ENCODE peak calls at places on chromosomes 11 and 22, in five cellular contexts. F is HepG2, E is HCT116, J is upper lobe of left lung, R is right lobe of liver. X is an unnamed sample. For H3K9me3, the result is how much of the 10 kb centered on the place peaks cover.

GRCh38 chr11:17631702-17632365 is 84.8 kb downstream of the OTOG start:
- ATAC-seq in R (no peak), E (peak), J (no peak), F (peak), X (no peak)

GRCh38 chr11:74007691-74008372 is 1.1 kb downstream of the UCP3 start:
- ATAC-seq in F (no peak), J (no peak), E (no peak), R (no peak), X (no peak)

GRCh38 chr11:89491141-89491690 is at the start of gene NOX4:
- ATAC-seq in J (peak), R (peak), F (peak), E (no peak), X (peak)

GRCh38 chr11:122202161-122202950 is 86.3 kb upstream of the BLID start:
- ATAC-seq in R (peak), F (peak), E (peak), J (peak), X (peak)

GRCh38 chr22:24592144-24592845 is 578 bp downstream of the LRRC75B start:
- ATAC-seq in E (peak), J (peak), F (no peak), R (no peak), X (peak)

GRCh38 chr22:43858156-43858895 is 4.0 kb downstream of the SULT4A1 start:
- ATAC-seq in E (no peak), J (no peak), R (no peak), F (no peak), X (no peak)

GRCh38 chr11:69636512-69636866 is 4.5 kb upstream of the CCND1 start:
- ATAC-seq in E (peak), R (peak), J (peak), F (no peak), X (peak)

GRCh38 chr11:1460396-1460795 is 26.2 kb downstream of the MOB2 start:
- ATAC-seq in F (no peak), R (no peak), J (peak), E (no peak), X (peak)

GRCh38 chr11:58674609-58675008 is 52.1 kb downstream of the CNTF start:
- ATAC-seq in R (peak), E (no peak), F (no peak), J (no peak), X (no peak)

GRCh38 chr22:42172385-42173172 is 42.0 kb upstream of the CYP2D6 start:
- ATAC-seq in J (peak), R (peak), E (no peak), F (peak), X (no peak)

GRCh38 chr11:119940401-119940976 is 197.4 kb downstream of the TRIM29 start:
- ATAC-seq in R (no peak), F (no peak), E (no peak), J (no peak), X (no peak)

GRCh38 chr11:47495856-47496217 is 46.9 kb upstream of the RAPSN start:
- ATAC-seq in E (no peak), R (no peak), F (no peak), J (no peak), X (no peak)

GRCh38 chr22:39989633-39990032 is 5.1 kb upstream of the FAM83F start:
- ATAC-seq in J (no peak), R (no peak), F (no peak), E (no peak), X (no peak)

GRCh38 chr11:78397398-78397797 is 20.2 kb downstream of the GAB2 start:
- ATAC-seq in R (peak), E (no peak), F (no peak), J (peak), X (no peak)

GRCh38 chr11:130439160-130439519 is 9.3 kb upstream of the ADAMTS15 start:
- ATAC-seq in J (no peak), F (no peak), R (no peak), E (no peak), X (no peak)

GRCh38 chr11:115396533-115396932 is 107.7 kb downstream of the CADM1 start:
- ATAC-seq in J (no peak), R (no peak), F (no peak), E (no peak), X (no peak)

GRCh38 chr11:27658535-27659236 is 41.6 kb downstream of the BDNF start:
- ATAC-seq in E (no peak), R (no peak), J (no peak), F (no peak), X (no peak)

GRCh38 chr11:5865826-5866225 is 8.3 kb upstream of the OR52E8 start:
- ATAC-seq in R (no peak), J (no peak), E (no peak), F (no peak), X (no peak)

GRCh38 chr11:110565344-110565684 is 135.6 kb downstream of the FDX1 start:
- ATAC-seq in F (peak), R (no peak), E (peak), J (peak), X (no peak)

GRCh38 chr11:95556342-95557151 is 233.0 kb downstream of the FAM76B start:
- ATAC-seq in J (no peak), F (no peak), R (no peak), E (no peak), X (no peak)

DNA sequence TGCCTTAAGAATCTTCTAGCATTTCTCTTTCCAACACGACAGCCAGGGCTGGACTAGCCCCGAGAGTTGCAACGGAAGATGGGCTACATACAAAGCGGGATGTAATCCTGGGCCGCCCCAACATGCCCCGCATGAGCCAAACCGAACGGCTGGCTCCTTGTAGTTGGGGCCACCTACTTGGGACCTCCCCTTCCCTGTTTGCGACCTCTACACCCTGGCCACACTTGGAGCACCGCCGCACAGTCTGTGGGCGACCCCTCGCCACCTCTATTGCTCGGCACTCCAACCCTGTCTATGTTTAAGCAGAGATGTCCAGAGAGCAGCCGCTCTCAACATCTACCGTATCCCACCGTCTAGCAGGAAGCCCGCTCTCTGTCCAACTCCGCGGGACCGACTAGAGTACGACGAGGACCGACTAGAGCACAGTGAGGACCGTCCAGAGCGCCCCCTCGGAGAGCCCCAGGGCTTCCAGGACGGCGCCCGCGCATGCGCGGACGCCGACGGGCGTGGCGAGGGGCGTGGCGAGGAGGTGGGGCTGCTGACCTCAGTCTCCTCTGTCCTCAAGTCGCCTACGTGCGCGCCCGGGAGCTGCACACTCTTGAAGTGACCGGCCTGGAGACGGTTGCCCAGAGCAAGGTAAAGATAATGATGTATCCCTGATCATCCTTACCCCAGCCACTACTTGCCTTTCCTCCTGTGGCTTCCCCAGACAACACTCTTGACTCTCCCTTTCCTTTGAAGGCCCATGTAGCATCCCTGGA is 32.3 kb downstream of the NEAT1 start:
- ATAC-seq in E (peak), R (peak), F (peak), J (peak), X (peak)
- TF ChIP-seq POLR2A in E (peak), R (peak), F (peak), J (no peak), X (peak)

DNA sequence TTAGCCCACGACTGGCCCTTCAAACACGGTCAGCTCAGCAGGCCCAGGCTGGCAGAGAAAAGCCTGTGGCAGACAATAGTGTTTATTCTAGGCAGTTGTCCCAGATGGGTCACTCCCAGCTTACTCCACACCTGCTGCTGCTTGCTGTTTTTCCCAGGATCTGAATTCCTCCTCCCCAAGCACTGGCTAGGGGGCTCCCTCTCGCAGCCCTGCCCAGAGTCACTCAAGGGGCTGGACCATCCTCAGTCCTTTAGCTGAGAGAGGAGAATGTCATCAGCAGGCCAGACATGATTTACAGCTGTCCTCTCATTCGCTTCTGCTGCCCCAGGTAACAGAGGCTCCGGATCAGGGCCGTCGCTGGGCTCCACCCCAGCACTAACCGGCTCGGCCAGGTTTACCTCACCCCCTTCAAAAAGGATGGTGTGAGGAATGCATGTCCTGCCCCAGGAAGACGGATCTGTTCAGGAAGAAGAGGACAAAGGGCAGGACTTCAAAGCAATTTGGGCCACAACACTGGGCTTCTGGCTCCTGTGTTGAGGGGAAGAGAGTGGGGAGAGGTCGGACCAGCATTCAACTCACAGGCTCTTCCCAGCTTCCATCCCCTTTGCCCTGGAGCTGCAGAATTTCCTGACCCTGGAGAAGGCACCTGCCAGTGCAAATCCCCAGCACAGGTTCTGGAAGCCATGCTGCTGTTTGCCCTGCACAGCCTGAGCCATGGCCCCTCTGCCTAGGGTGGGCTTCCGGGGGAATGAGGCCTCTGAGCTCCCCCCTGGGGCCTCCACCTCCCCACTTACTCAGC is 59.7 kb upstream of the BARX2 start:
- ATAC-seq in R (peak), E (peak), J (peak), F (peak), X (no peak)
- H3K27ac ChIP-seq in R (no peak), E (no peak), J (peak), F (no peak), X (no peak)

GRCh38 chr11:132244871-132245557 is 874.6 kb downstream of the NTM start:
- ATAC-seq in F (no peak), J (no peak), R (no peak), E (no peak), X (no peak)
- H3K9me3 ChIP-seq in F (under half), J (under half), R (under half), E (under half), X (under half)

GRCh38 chr11:62706841-62707240 is 383 bp downstream of the BSCL2 start:
- ATAC-seq in E (no peak), J (no peak), F (no peak), R (no peak), X (no peak)

GRCh38 chr11:62710001-62710345 is 2.5 kb downstream of the GNG3 start:
- ATAC-seq in J (peak), R (peak), E (no peak), F (no peak), X (no peak)

GRCh38 chr11:62708423-62709261 is 1.2 kb downstream of the GNG3 start:
- ATAC-seq in J (no peak), R (no peak), F (no peak), E (no peak), X (no peak)

GRCh38 chr11:62707277-62707771 is at the start of the genes BSCL2 and GNG3:
- ATAC-seq in F (no peak), J (no peak), E (no peak), R (no peak), X (no peak)

GRCh38 chr11:62709262-62710000 is 2.0 kb downstream of the GNG3 start:
- ATAC-seq in E (no peak), J (peak), F (no peak), R (peak), X (peak)
- TF ChIP-seq POLR2A in E (no peak), J (no peak), F (no peak), R (peak), X (peak)

GRCh38 chr11:135008412-135008811 is 596.4 kb upstream of the B3GAT1 start:
- ATAC-seq in J (no peak), F (no peak), E (no peak), R (no peak), X (no peak)
- H3K27ac ChIP-seq in J (no peak), F (no peak), E (no peak), R (no peak), X (no peak)

GRCh38 chr22:48338793-48339705 is 1488.6 kb downstream of the BRD1 start:
- ATAC-seq in J (no peak), R (no peak), F (no peak), E (no peak), X (no peak)
- H3K9me3 ChIP-seq in J (under half), R (under half), F (under half), E (under half), X (under half)

GRCh38 chr11:72454791-72455190 is 20.5 kb upstream of the CLPB start:
- ATAC-seq in E (peak), R (no peak), F (peak), J (no peak), X (no peak)
- TF ChIP-seq POLR2A in E (no peak), R (no peak), F (no peak), J (no peak), X (no peak)

DNA sequence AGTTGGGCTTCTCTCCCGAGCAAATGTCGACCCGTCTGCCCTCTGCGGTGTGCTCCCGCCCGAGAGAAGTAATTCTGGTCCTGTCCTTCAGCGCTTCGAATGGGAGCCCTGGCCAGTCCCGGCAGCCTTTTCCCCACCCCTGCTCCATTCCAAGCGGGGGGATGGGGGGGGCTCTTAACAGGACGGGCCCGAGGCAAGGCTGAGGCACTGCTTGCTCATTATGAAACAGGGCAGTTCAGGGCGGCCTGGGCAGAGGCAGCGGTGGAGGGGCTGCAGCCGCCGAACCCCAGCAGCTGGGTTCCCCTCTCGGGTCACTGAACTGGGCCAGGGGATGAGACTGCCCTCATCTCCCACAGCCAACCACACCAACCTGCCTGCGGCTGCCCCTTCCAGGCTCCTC is 9.2 kb downstream of the BACE1-AS start:
- ATAC-seq in E (no peak), J (peak), R (peak), F (peak), X (peak)
- H3K27ac ChIP-seq in E (no peak), J (no peak), R (peak), F (peak), X (no peak)

GRCh38 chr11:55342901-55343300 is at the start of gene OR4A16:
- ATAC-seq in E (no peak), F (no peak), R (no peak), J (no peak), X (no peak)
- H3K9me3 ChIP-seq in E (under half), F (half or more), R (under half), J (under half), X (under half)

X was measured in gastroesophageal sphincter.